ENCODE peak calls at places on chromosome 20, in nine cellular contexts. One of them, this sample, is unnamed.

GRCh38 chr20:46709459-46710148 is at the start of gene SLC2A10:
- DNase-seq in heart right ventricle: peak; percentile 64
- DNase-seq in right cardiac atrium: peak; percentile 79
- DNase-seq in H9: peak; percentile 65
- DNase-seq in endodermal cell: peak; percentile 84
- DNase-seq in left ventricle myocardium inferior: peak; percentile 66
- DNase-seq in RWPE1: no peak
- DNase-seq in brain microvascular endothelial cell: peak; percentile 41
- DNase-seq in CD8-positive, alpha-beta memory T cell: no peak
- DNase-seq in this sample: peak; percentile 85

GRCh38 chr20:58458342-58459057 is 56.7 kb downstream of the APCDD1L start:
- DNase-seq in heart right ventricle: no peak
- DNase-seq in right cardiac atrium: no peak
- DNase-seq in H9: no peak
- DNase-seq in endodermal cell: no peak
- DNase-seq in left ventricle myocardium inferior: no peak
- DNase-seq in RWPE1: no peak
- DNase-seq in brain microvascular endothelial cell: peak; percentile 41
- DNase-seq in CD8-positive, alpha-beta memory T cell: no peak
- DNase-seq in this sample: no peak

GRCh38 chr20:52959125-52959524 is 13.0 kb upstream of the TSHZ2 start:
- DNase-seq in heart right ventricle: no peak
- DNase-seq in right cardiac atrium: no peak
- DNase-seq in H9: no peak
- DNase-seq in endodermal cell: no peak
- DNase-seq in left ventricle myocardium inferior: no peak
- DNase-seq in RWPE1: no peak
- DNase-seq in brain microvascular endothelial cell: no peak
- DNase-seq in CD8-positive, alpha-beta memory T cell: no peak
- DNase-seq in this sample: no peak

GRCh38 chr20:57656821-57657536 is 36.8 kb upstream of the ZBP1 start:
- DNase-seq in heart right ventricle: peak; percentile 3
- DNase-seq in right cardiac atrium: peak; percentile 1
- DNase-seq in H9: peak; percentile 20
- DNase-seq in endodermal cell: peak; percentile 38
- DNase-seq in left ventricle myocardium inferior: peak; percentile 13
- DNase-seq in RWPE1: no peak
- DNase-seq in brain microvascular endothelial cell: no peak
- DNase-seq in CD8-positive, alpha-beta memory T cell: no peak
- DNase-seq in this sample: peak; percentile 60

GRCh38 chr20:58054082-58054481 is 174.4 kb downstream of the ANKRD60 start:
- DNase-seq in heart right ventricle: no peak
- DNase-seq in right cardiac atrium: no peak
- DNase-seq in H9: no peak
- DNase-seq in endodermal cell: no peak
- DNase-seq in left ventricle myocardium inferior: no peak
- DNase-seq in RWPE1: no peak
- DNase-seq in brain microvascular endothelial cell: no peak
- DNase-seq in CD8-positive, alpha-beta memory T cell: no peak
- DNase-seq in this sample: no peak

GRCh38 chr20:13041574-13042457 is 33.0 kb downstream of the SPTLC3 start:
- DNase-seq in heart right ventricle: no peak
- DNase-seq in right cardiac atrium: no peak
- DNase-seq in H9: no peak
- DNase-seq in endodermal cell: no peak
- DNase-seq in left ventricle myocardium inferior: no peak
- DNase-seq in RWPE1: no peak
- DNase-seq in brain microvascular endothelial cell: no peak
- DNase-seq in CD8-positive, alpha-beta memory T cell: no peak
- DNase-seq in this sample: no peak

GRCh38 chr20:47642624-47643023 is 140.9 kb downstream of the NCOA3 start:
- DNase-seq in heart right ventricle: no peak
- DNase-seq in right cardiac atrium: no peak
- DNase-seq in H9: no peak
- DNase-seq in endodermal cell: no peak
- DNase-seq in left ventricle myocardium inferior: no peak
- DNase-seq in RWPE1: no peak
- DNase-seq in brain microvascular endothelial cell: no peak
- DNase-seq in CD8-positive, alpha-beta memory T cell: no peak
- DNase-seq in this sample: no peak

GRCh38 chr20:14644698-14645097 is 307.3 kb upstream of the FLRT3 start:
- DNase-seq in heart right ventricle: no peak
- DNase-seq in right cardiac atrium: no peak
- DNase-seq in H9: no peak
- DNase-seq in endodermal cell: no peak
- DNase-seq in left ventricle myocardium inferior: no peak
- DNase-seq in RWPE1: no peak
- DNase-seq in brain microvascular endothelial cell: no peak
- DNase-seq in CD8-positive, alpha-beta memory T cell: no peak
- DNase-seq in this sample: no peak

GRCh38 chr20:16493486-16493885 is 79.8 kb downstream of the KIF16B start:
- DNase-seq in heart right ventricle: no peak
- DNase-seq in right cardiac atrium: no peak
- DNase-seq in H9: no peak
- DNase-seq in endodermal cell: no peak
- DNase-seq in left ventricle myocardium inferior: no peak
- DNase-seq in RWPE1: no peak
- DNase-seq in brain microvascular endothelial cell: no peak
- DNase-seq in CD8-positive, alpha-beta memory T cell: no peak
- DNase-seq in this sample: no peak

GRCh38 chr20:16488086-16488485 is 85.2 kb downstream of the KIF16B start:
- DNase-seq in heart right ventricle: no peak
- DNase-seq in right cardiac atrium: no peak
- DNase-seq in H9: no peak
- DNase-seq in endodermal cell: no peak
- DNase-seq in left ventricle myocardium inferior: no peak
- DNase-seq in RWPE1: no peak
- DNase-seq in brain microvascular endothelial cell: no peak
- DNase-seq in CD8-positive, alpha-beta memory T cell: no peak
- DNase-seq in this sample: no peak

GRCh38 chr20:16490696-16491095 is 82.6 kb downstream of the KIF16B start:
- DNase-seq in heart right ventricle: no peak
- DNase-seq in right cardiac atrium: no peak
- DNase-seq in H9: no peak
- DNase-seq in endodermal cell: no peak
- DNase-seq in left ventricle myocardium inferior: no peak
- DNase-seq in RWPE1: no peak
- DNase-seq in brain microvascular endothelial cell: no peak
- DNase-seq in CD8-positive, alpha-beta memory T cell: no peak
- DNase-seq in this sample: no peak

GRCh38 chr20:16486532-16486931 is 86.7 kb downstream of the KIF16B start:
- DNase-seq in heart right ventricle: no peak
- DNase-seq in right cardiac atrium: no peak
- DNase-seq in H9: no peak
- DNase-seq in endodermal cell: no peak
- DNase-seq in left ventricle myocardium inferior: no peak
- DNase-seq in RWPE1: no peak
- DNase-seq in brain microvascular endothelial cell: no peak
- DNase-seq in CD8-positive, alpha-beta memory T cell: no peak
- DNase-seq in this sample: no peak

DNA sequence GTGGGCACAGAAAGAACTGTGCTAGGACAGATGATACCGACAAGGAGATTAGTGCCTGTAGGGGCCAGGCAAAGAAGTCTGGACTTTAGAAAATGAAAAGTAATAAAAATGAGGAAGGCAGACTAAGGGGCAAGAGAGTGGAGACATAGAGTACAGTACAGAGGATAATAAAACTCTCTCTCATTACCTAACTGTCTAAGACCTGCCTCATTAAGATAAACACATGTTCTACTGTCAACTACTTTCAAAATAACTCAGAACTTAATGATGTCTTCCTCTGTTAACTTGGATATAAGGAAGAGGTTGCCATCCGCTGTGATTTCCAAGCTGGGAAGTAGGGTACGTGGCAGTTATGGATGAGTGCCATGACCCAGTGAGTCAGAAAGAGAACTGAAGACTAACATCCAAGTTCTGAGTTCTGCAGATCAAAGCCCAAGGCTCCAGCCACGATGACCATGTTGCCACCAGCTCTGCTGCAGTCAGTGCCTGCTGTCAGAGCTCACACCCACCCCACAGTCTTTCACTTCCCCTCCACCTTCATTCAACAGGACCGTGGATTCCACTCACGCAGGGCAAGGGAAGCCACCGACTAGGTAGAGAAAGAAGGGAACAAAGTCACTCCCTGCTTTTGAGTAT is 81.9 kb downstream of the KIF16B start:
- DNase-seq in heart right ventricle: no peak
- DNase-seq in right cardiac atrium: no peak
- DNase-seq in H9: no peak
- DNase-seq in endodermal cell: no peak
- DNase-seq in left ventricle myocardium inferior: no peak
- DNase-seq in RWPE1: no peak
- DNase-seq in brain microvascular endothelial cell: no peak
- DNase-seq in CD8-positive, alpha-beta memory T cell: no peak
- DNase-seq in this sample: no peak
- H3K27ac ChIP-seq in heart right ventricle: no peak overlapping the region
- H3K27ac ChIP-seq in right cardiac atrium: no peak overlapping the region
- H3K27ac ChIP-seq in H9: no peak overlapping the region
- H3K27ac ChIP-seq in endodermal cell: no peak overlapping the region
- H3K27ac ChIP-seq in left ventricle myocardium inferior: no peak overlapping the region
- H3K27ac ChIP-seq in RWPE1: no peak overlapping the region
- H3K27ac ChIP-seq in brain microvascular endothelial cell: no peak overlapping the region
- H3K27ac ChIP-seq in CD8-positive, alpha-beta memory T cell: no peak overlapping the region
- H3K27ac ChIP-seq in this sample: no peak overlapping the region

GRCh38 chr20:60765821-60766403 is 486.1 kb upstream of the CDH4 start:
- DNase-seq in heart right ventricle: no peak
- DNase-seq in right cardiac atrium: no peak
- DNase-seq in H9: no peak
- DNase-seq in endodermal cell: no peak
- DNase-seq in left ventricle myocardium inferior: no peak
- DNase-seq in RWPE1: no peak
- DNase-seq in brain microvascular endothelial cell: no peak
- DNase-seq in CD8-positive, alpha-beta memory T cell: no peak
- DNase-seq in this sample: no peak

GRCh38 chr20:60764771-60765170 is 487.3 kb upstream of the CDH4 start:
- DNase-seq in heart right ventricle: no peak
- DNase-seq in right cardiac atrium: no peak
- DNase-seq in H9: no peak
- DNase-seq in endodermal cell: no peak
- DNase-seq in left ventricle myocardium inferior: no peak
- DNase-seq in RWPE1: no peak
- DNase-seq in brain microvascular endothelial cell: no peak
- DNase-seq in CD8-positive, alpha-beta memory T cell: no peak
- DNase-seq in this sample: no peak

GRCh38 chr20:60761056-60761455 is 491.0 kb upstream of the CDH4 start:
- DNase-seq in heart right ventricle: no peak
- DNase-seq in right cardiac atrium: no peak
- DNase-seq in H9: no peak
- DNase-seq in endodermal cell: no peak
- DNase-seq in left ventricle myocardium inferior: no peak
- DNase-seq in RWPE1: no peak
- DNase-seq in brain microvascular endothelial cell: no peak
- DNase-seq in CD8-positive, alpha-beta memory T cell: no peak
- DNase-seq in this sample: no peak

GRCh38 chr20:60762386-60762785 is 489.7 kb upstream of the CDH4 start:
- DNase-seq in heart right ventricle: no peak
- DNase-seq in right cardiac atrium: no peak
- DNase-seq in H9: no peak
- DNase-seq in endodermal cell: no peak
- DNase-seq in left ventricle myocardium inferior: no peak
- DNase-seq in RWPE1: no peak
- DNase-seq in brain microvascular endothelial cell: no peak
- DNase-seq in CD8-positive, alpha-beta memory T cell: no peak
- DNase-seq in this sample: no peak

DNA sequence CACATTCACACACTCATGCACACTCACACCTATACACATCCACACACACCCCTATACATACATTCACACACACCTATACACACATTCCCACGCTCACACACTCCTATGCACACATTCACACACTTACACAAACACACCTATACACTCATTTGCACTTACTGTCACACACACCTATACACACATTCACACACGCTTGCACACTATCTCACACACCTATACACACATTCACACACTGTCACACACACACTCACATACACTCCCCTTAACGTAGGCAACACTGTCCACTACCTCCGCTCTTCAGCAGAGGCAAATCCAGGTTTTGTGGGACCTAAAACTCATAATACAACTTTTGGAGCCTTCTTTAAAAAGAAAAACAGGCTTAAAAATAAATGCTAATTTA is 487.7 kb upstream of the CDH4 start:
- DNase-seq in heart right ventricle: no peak
- DNase-seq in right cardiac atrium: no peak
- DNase-seq in H9: no peak
- DNase-seq in endodermal cell: no peak
- DNase-seq in left ventricle myocardium inferior: no peak
- DNase-seq in RWPE1: no peak
- DNase-seq in brain microvascular endothelial cell: no peak
- DNase-seq in CD8-positive, alpha-beta memory T cell: no peak
- DNase-seq in this sample: no peak
- H3K27ac ChIP-seq in heart right ventricle: no peak overlapping the region
- H3K27ac ChIP-seq in right cardiac atrium: no peak overlapping the region
- H3K27ac ChIP-seq in H9: no peak overlapping the region
- H3K27ac ChIP-seq in endodermal cell: no peak overlapping the region
- H3K27ac ChIP-seq in left ventricle myocardium inferior: no peak overlapping the region
- H3K27ac ChIP-seq in RWPE1: no peak overlapping the region
- H3K27ac ChIP-seq in brain microvascular endothelial cell: no peak overlapping the region
- H3K27ac ChIP-seq in CD8-positive, alpha-beta memory T cell: no peak overlapping the region
- H3K27ac ChIP-seq in this sample: no peak overlapping the region

GRCh38 chr20:24950128-24950835 is 1.2 kb downstream of the CST7 start:
- DNase-seq in heart right ventricle: no peak
- DNase-seq in right cardiac atrium: no peak
- DNase-seq in H9: peak; percentile 22
- DNase-seq in endodermal cell: peak; percentile 41
- DNase-seq in left ventricle myocardium inferior: no peak
- DNase-seq in RWPE1: no peak
- DNase-seq in brain microvascular endothelial cell: no peak
- DNase-seq in CD8-positive, alpha-beta memory T cell: no peak
- DNase-seq in this sample: peak; percentile 58

GRCh38 chr20:24952376-24953203 is 3.5 kb downstream of the CST7 start:
- DNase-seq in heart right ventricle: no peak
- DNase-seq in right cardiac atrium: no peak
- DNase-seq in H9: peak; percentile 21
- DNase-seq in endodermal cell: peak; percentile 41
- DNase-seq in left ventricle myocardium inferior: no peak
- DNase-seq in RWPE1: no peak
- DNase-seq in brain microvascular endothelial cell: no peak
- DNase-seq in CD8-positive, alpha-beta memory T cell: no peak
- DNase-seq in this sample: peak; percentile 61

GRCh38 chr20:24951536-24952047 is 2.5 kb downstream of the CST7 start:
- DNase-seq in heart right ventricle: no peak
- DNase-seq in right cardiac atrium: no peak
- DNase-seq in H9: peak; percentile 19
- DNase-seq in endodermal cell: peak; percentile 35
- DNase-seq in left ventricle myocardium inferior: no peak
- DNase-seq in RWPE1: no peak
- DNase-seq in brain microvascular endothelial cell: no peak
- DNase-seq in CD8-positive, alpha-beta memory T cell: no peak
- DNase-seq in this sample: peak; percentile 42

GRCh38 chr20:24949756-24950127 is 673 bp downstream of the CST7 start:
- DNase-seq in heart right ventricle: no peak
- DNase-seq in right cardiac atrium: no peak
- DNase-seq in H9: peak; percentile 26
- DNase-seq in endodermal cell: peak; percentile 51
- DNase-seq in left ventricle myocardium inferior: no peak
- DNase-seq in RWPE1: no peak
- DNase-seq in brain microvascular endothelial cell: no peak
- DNase-seq in CD8-positive, alpha-beta memory T cell: no peak
- DNase-seq in this sample: peak; percentile 40

GRCh38 chr20:24950836-24951525 is 1.9 kb downstream of the CST7 start:
- DNase-seq in heart right ventricle: no peak
- DNase-seq in right cardiac atrium: no peak
- DNase-seq in H9: peak; percentile 10
- DNase-seq in endodermal cell: no peak
- DNase-seq in left ventricle myocardium inferior: no peak
- DNase-seq in RWPE1: no peak
- DNase-seq in brain microvascular endothelial cell: no peak
- DNase-seq in CD8-positive, alpha-beta memory T cell: no peak
- DNase-seq in this sample: peak; percentile 56
- H3K27ac ChIP-seq in heart right ventricle: no peak overlapping the region
- H3K27ac ChIP-seq in right cardiac atrium: no peak overlapping the region
- H3K27ac ChIP-seq in H9: no peak overlapping the region
- H3K27ac ChIP-seq in endodermal cell: no peak overlapping the region
- H3K27ac ChIP-seq in left ventricle myocardium inferior: no peak overlapping the region
- H3K27ac ChIP-seq in RWPE1: no peak overlapping the region
- H3K27ac ChIP-seq in brain microvascular endothelial cell: no peak overlapping the region
- H3K27ac ChIP-seq in CD8-positive, alpha-beta memory T cell: peak overlapping the region; percentile 94
- H3K27ac ChIP-seq in this sample: no peak overlapping the region

GRCh38 chr20:10508468-10509251 is 73.6 kb downstream of the SLX4IP start:
- DNase-seq in heart right ventricle: no peak
- DNase-seq in right cardiac atrium: peak; percentile 27
- DNase-seq in H9: no peak
- DNase-seq in endodermal cell: no peak
- DNase-seq in left ventricle myocardium inferior: no peak
- DNase-seq in RWPE1: no peak
- DNase-seq in brain microvascular endothelial cell: peak; percentile 43
- DNase-seq in CD8-positive, alpha-beta memory T cell: no peak
- DNase-seq in this sample: peak; percentile 82
- H3K27ac ChIP-seq in heart right ventricle: peak overlapping the region; percentile 77
- H3K27ac ChIP-seq in right cardiac atrium: peak overlapping the region; percentile 62
- H3K27ac ChIP-seq in H9: no peak overlapping the region
- H3K27ac ChIP-seq in endodermal cell: no peak overlapping the region
- H3K27ac ChIP-seq in left ventricle myocardium inferior: peak overlapping the region; percentile 64
- H3K27ac ChIP-seq in RWPE1: peak overlapping the region; percentile 55
- H3K27ac ChIP-seq in brain microvascular endothelial cell: peak overlapping the region; percentile 16
- H3K27ac ChIP-seq in CD8-positive, alpha-beta memory T cell: no peak overlapping the region
- H3K27ac ChIP-seq in this sample: peak overlapping the region; percentile 53

This sample was measured in sigmoid colon.